ENCODE peak calls at places on chromosomes 4 and X, in eight cellular contexts. C, I, Z, W, E, Q, H and G are unnamed samples.

GRCh38 chrX:46251755-46252154 is 293.5 kb downstream of the ZNF674 start:
- DNase-seq in W (no peak), C (no peak), Z (no peak), I (no peak), H (no peak), E (no peak), Q (no peak), G (no peak)

GRCh38 chr4:120658772-120659171 is 263.8 kb downstream of the PRDM5 start:
- DNase-seq in Z (no peak), Q (no peak), H (no peak), C (no peak), W (no peak), E (no peak), I (no peak), G (peak; percentile 43)

GRCh38 chr4:139696491-139696890 is 30.9 kb downstream of the MGST2 start:
- DNase-seq in H (no peak), I (no peak), C (no peak), Q (no peak), E (no peak), W (no peak), Z (no peak), G (no peak)

GRCh38 chr4:70714061-70714468 is 7.7 kb upstream of the RUFY3 start:
- DNase-seq in W (no peak), C (no peak), I (no peak), H (no peak), Q (no peak), Z (no peak), E (no peak), G (no peak)

GRCh38 chr4:8198206-8198905 is 734 bp upstream of the SH3TC1 start:
- DNase-seq in Z (no peak), Q (no peak), C (no peak), W (no peak), E (no peak), I (no peak), H (no peak), G (no peak)

GRCh38 chr4:72743078-72743477 is 174.1 kb upstream of the ADAMTS3 start:
- DNase-seq in C (no peak), Q (no peak), H (no peak), I (no peak), Z (no peak), W (no peak), E (no peak), G (no peak)

GRCh38 chrX:153612413-153612812 is 13.5 kb upstream of the CCNQ start:
- DNase-seq in C (no peak), W (no peak), I (no peak), H (no peak), Q (no peak), E (no peak), Z (no peak), G (no peak)

GRCh38 chrX:136752796-136753195 is 27.9 kb downstream of the ARHGEF6 start:
- DNase-seq in C (no peak), Z (no peak), I (no peak), W (no peak), Q (no peak), H (no peak), E (no peak), G (no peak)

GRCh38 chrX:30141966-30142365 is 73.4 kb upstream of the MAGEB2 start:
- DNase-seq in W (no peak), E (no peak), Q (no peak), H (no peak), Z (no peak), C (peak; percentile 37), I (no peak), G (peak; percentile 34)

GRCh38 chr4:133812236-133812635 is 389.4 kb downstream of the PABPC4L start:
- DNase-seq in I (peak; percentile 28), C (no peak), Q (no peak), E (no peak), Z (no peak), W (no peak), H (no peak), G (no peak)

GRCh38 chr4:120694973-120695372 is 227.6 kb downstream of the PRDM5 start:
- DNase-seq in H (no peak), Z (no peak), Q (no peak), I (no peak), E (peak; percentile 71), W (no peak), C (peak; percentile 2), G (peak; percentile 86)

GRCh38 chrX:3763111-3763510 is 49.7 kb upstream of the PRKX start:
- DNase-seq in W (no peak), E (no peak), C (no peak), I (no peak), Q (no peak), H (no peak), Z (no peak), G (no peak)

GRCh38 chrX:109537324-109537665 is 651 bp downstream of the NXT2 start:
- DNase-seq in W (no peak), Z (no peak), H (no peak), Q (no peak), I (no peak), E (no peak), C (no peak), G (no peak)

GRCh38 chr4:68951078-68951805 is at the start of gene UGT2A3:
- DNase-seq in C (no peak), Q (no peak), I (no peak), E (no peak), Z (no peak), W (no peak), H (no peak), G (no peak)

GRCh38 chrX:37825225-37825842 is 22.0 kb downstream of the DYNLT3 start:
- DNase-seq in H (peak; percentile 36), C (peak; percentile 12), Q (no peak), W (peak; percentile 34), E (peak; percentile 64), I (peak; percentile 60), Z (no peak), G (peak; percentile 11)

GRCh38 chr4:22573198-22573597 is 57.3 kb upstream of the ADGRA3 start:
- DNase-seq in Z (no peak), Q (no peak), C (no peak), H (peak; percentile 35), W (no peak), E (peak; percentile 88), I (peak; percentile 78), G (no peak)

GRCh38 chr4:67332627-67333026 is 212.7 kb downstream of the CENPC start:
- DNase-seq in Q (no peak), C (peak; percentile 1), W (no peak), E (no peak), Z (no peak), I (no peak), H (no peak), G (peak; percentile 12)

GRCh38 chr4:182680196-182680771 is 236.9 kb downstream of the DCTD start:
- DNase-seq in Z (no peak), H (no peak), I (no peak), E (peak; percentile 67), Q (no peak), C (no peak), W (no peak), G (no peak)

GRCh38 chr4:21512351-21512750 is 436.2 kb downstream of the KCNIP4 start:
- DNase-seq in Q (no peak), E (no peak), I (no peak), C (peak; percentile 46), H (peak; percentile 84), W (no peak), Z (no peak), G (peak; percentile 71)

GRCh38 chr4:77395481-77395880 is 210.1 kb upstream of the CXCL13 start:
- DNase-seq in Q (no peak), H (no peak), W (no peak), I (no peak), C (no peak), Z (no peak), E (no peak), G (no peak)

GRCh38 chr4:8033776-8034528 is 94.3 kb upstream of the AFAP1 start:
- DNase-seq in W (no peak), Z (no peak), H (no peak), E (no peak), I (no peak), Q (no peak), C (no peak), G (no peak)

GRCh38 chr4:145734051-145734450 is 54.1 kb downstream of the C4orf51 start:
- DNase-seq in H (peak; percentile 47), Q (no peak), I (no peak), Z (no peak), W (no peak), C (no peak), E (no peak), G (no peak)

GRCh38 chrX:25001808-25002657 is 13.7 kb downstream of the ARX start:
- DNase-seq in C (no peak), I (no peak), Q (no peak), H (no peak), Z (no peak), W (no peak), E (no peak), G (no peak)

GRCh38 chrX:131068945-131069719 is 11.0 kb downstream of the ARHGAP36 start:
- DNase-seq in W (peak; percentile 20), C (peak; percentile 82), Z (peak; percentile 28), H (peak; percentile 2), E (no peak), Q (no peak), I (no peak), G (peak; percentile 81)

GRCh38 chr4:110152386-110152785 is 46.0 kb downstream of the ELOVL6 start:
- DNase-seq in H (no peak), Q (no peak), Z (no peak), W (no peak), I (no peak), C (no peak), E (no peak), G (no peak)

GRCh38 chr4:27775156-27775555 is 914.5 kb downstream of the STIM2 start:
- DNase-seq in I (no peak), E (no peak), C (no peak), Z (no peak), H (no peak), Q (no peak), W (no peak), G (peak; percentile 81)